ENCODE peak calls at places on chromosomes 13 and 19, in six cellular contexts. U is heart left ventricle, M is cardiac muscle cell, R is RWPE2, K is colonic mucosa, B is PC-9. A is an unnamed sample. For H3K4me1, the result is how much of the 10 kb centered on the place peaks cover.

GRCh38 chr13:105936816-105937215 is 598.6 kb downstream of the EFNB2 start:
- DNase-seq in U (no peak), M (no peak), R (no peak), K (no peak), B (no peak), A (no peak)

GRCh38 chr19:33301900-33302174 is 497 bp downstream of the CEBPA start:
- DNase-seq in U (no peak), M (peak), R (no peak), K (no peak), B (no peak), A (no peak)

GRCh38 chr19:38699027-38699346 is 45.3 kb downstream of the CAPN12 start:
- DNase-seq in U (no peak), M (no peak), R (no peak), K (no peak), B (no peak), A (no peak)

GRCh38 chr19:35266149-35266903 is 2.4 kb upstream of the USF2 start:
- DNase-seq in U (peak), M (no peak), R (peak), K (no peak), B (no peak), A (peak)

GRCh38 chr19:53808710-53809125 is 15.4 kb downstream of the NLRP12 start:
- DNase-seq in U (no peak), M (peak), R (no peak), K (no peak), B (peak), A (no peak)

GRCh38 chr19:30450101-30450500 is 77.9 kb downstream of the ZNF536 start:
- DNase-seq in U (no peak), M (peak), R (no peak), K (peak), B (no peak), A (peak)

GRCh38 chr19:30036154-30037129 is 94.4 kb downstream of the URI1 start:
- DNase-seq in U (no peak), M (no peak), R (no peak), K (no peak), B (no peak), A (no peak)

GRCh38 chr13:36436811-36437210 is 4.5 kb downstream of the CCNA1 start:
- DNase-seq in U (no peak), M (no peak), R (no peak), K (no peak), B (no peak), A (no peak)

GRCh38 chr13:100491164-100491847 is 97.3 kb downstream of the GGACT start:
- DNase-seq in U (no peak), M (no peak), R (no peak), K (no peak), B (no peak), A (peak)

GRCh38 chr13:110116072-110116487 is 190.9 kb downstream of the COL4A1 start:
- DNase-seq in U (peak), M (peak), R (peak), K (peak), B (no peak), A (peak)

GRCh38 chr13:99380921-99381645 is 73.9 kb upstream of the GPR183 start:
- DNase-seq in U (no peak), M (no peak), R (no peak), K (no peak), B (no peak), A (no peak)

GRCh38 chr19:1074512-1075283 is 7.7 kb downstream of the ARHGAP45 start:
- DNase-seq in U (peak), M (no peak), R (peak), K (peak), B (peak), A (peak)

GRCh38 chr13:111116830-111117229 is 1.7 kb downstream of the ARHGEF7 start:
- DNase-seq in U (no peak), M (no peak), R (no peak), K (no peak), B (no peak), A (no peak)

GRCh38 chr13:50989476-50989875 is 79.9 kb downstream of the RNASEH2B start:
- DNase-seq in U (peak), M (peak), R (no peak), K (no peak), B (no peak), A (no peak)

GRCh38 chr19:49491030-49491803 is 3.8 kb downstream of the RPL13A start:
- DNase-seq in U (no peak), M (no peak), R (no peak), K (no peak), B (no peak), A (no peak)

GRCh38 chr19:49488863-49489537 is 1.6 kb downstream of the RPL13A start:
- DNase-seq in U (no peak), M (no peak), R (no peak), K (no peak), B (no peak), A (no peak)

GRCh38 chr19:49488046-49488862 is 846 bp downstream of the RPL13A start:
- DNase-seq in U (no peak), M (no peak), R (no peak), K (no peak), B (no peak), A (no peak)

GRCh38 chr19:49490287-49491029 is 3.0 kb downstream of the RPL13A start:
- DNase-seq in U (no peak), M (no peak), R (no peak), K (no peak), B (no peak), A (no peak)

GRCh38 chr19:49489601-49490167 is 2.3 kb downstream of the RPL13A start:
- DNase-seq in U (no peak), M (no peak), R (no peak), K (no peak), B (no peak), A (no peak)
- TF ChIP-seq CTCF in U (no peak), M (no peak), R (peak), K (no peak), B (no peak), A (no peak)

GRCh38 chr19:16363852-16364230 is 39.2 kb downstream of the KLF2 start:
- DNase-seq in U (no peak), M (no peak), R (no peak), K (no peak), B (no peak), A (no peak)
- H3K4me1 ChIP-seq in U (under half), M (under half), R (under half), K (under half), B (under half), A (under half)

DNA sequence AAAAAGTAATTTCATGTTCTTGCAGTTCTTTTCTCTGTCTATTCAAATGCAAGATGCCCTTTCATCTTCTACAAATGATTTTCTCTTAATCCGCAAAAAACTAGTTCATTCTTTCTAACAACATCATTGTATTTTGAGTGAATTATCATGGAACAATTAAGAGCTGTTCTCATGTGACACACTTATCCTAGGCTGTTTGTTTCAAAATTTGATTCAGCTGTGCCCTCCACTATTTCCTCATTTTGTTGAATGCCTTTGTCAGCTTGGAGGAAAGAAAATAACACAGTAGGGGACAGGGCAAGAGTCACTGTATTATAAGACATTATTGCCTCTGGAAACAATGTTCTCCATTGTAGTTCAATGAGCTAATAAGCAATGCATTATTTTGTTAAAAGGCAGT is 396.9 kb downstream of the KCTD12 start:
- DNase-seq in U (no peak), M (no peak), R (no peak), K (no peak), B (no peak), A (no peak)
- TF ChIP-seq CTCF in U (no peak), M (no peak), R (no peak), K (no peak), B (no peak), A (no peak)

GRCh38 chr13:24627090-24627714 is 53.0 kb upstream of the ATP12A start:
- DNase-seq in U (no peak), M (peak), R (no peak), K (peak), B (peak), A (no peak)

GRCh38 chr13:24629320-24629719 is 50.9 kb upstream of the ATP12A start:
- DNase-seq in U (no peak), M (no peak), R (no peak), K (no peak), B (no peak), A (no peak)

GRCh38 chr13:24626449-24626848 is 53.8 kb upstream of the ATP12A start:
- DNase-seq in U (no peak), M (no peak), R (no peak), K (peak), B (no peak), A (no peak)

GRCh38 chr13:24625870-24626419 is 54.3 kb upstream of the ATP12A start:
- DNase-seq in U (no peak), M (no peak), R (no peak), K (peak), B (no peak), A (no peak)

GRCh38 chr13:24627864-24628418 is 52.3 kb upstream of the ATP12A start:
- DNase-seq in U (no peak), M (no peak), R (no peak), K (peak), B (no peak), A (no peak)
- H3K4me1 ChIP-seq in U (under half), M (under half), R (under half), K (under half), B (under half), A (under half)

GRCh38 chr13:52399708-52400107 is 6.3 kb downstream of the THSD1 start:
- DNase-seq in U (no peak), M (no peak), R (no peak), K (no peak), B (no peak), A (no peak)
- TF ChIP-seq CTCF in U (peak), M (peak), R (peak), K (no peak), B (no peak), A (no peak)

DNA sequence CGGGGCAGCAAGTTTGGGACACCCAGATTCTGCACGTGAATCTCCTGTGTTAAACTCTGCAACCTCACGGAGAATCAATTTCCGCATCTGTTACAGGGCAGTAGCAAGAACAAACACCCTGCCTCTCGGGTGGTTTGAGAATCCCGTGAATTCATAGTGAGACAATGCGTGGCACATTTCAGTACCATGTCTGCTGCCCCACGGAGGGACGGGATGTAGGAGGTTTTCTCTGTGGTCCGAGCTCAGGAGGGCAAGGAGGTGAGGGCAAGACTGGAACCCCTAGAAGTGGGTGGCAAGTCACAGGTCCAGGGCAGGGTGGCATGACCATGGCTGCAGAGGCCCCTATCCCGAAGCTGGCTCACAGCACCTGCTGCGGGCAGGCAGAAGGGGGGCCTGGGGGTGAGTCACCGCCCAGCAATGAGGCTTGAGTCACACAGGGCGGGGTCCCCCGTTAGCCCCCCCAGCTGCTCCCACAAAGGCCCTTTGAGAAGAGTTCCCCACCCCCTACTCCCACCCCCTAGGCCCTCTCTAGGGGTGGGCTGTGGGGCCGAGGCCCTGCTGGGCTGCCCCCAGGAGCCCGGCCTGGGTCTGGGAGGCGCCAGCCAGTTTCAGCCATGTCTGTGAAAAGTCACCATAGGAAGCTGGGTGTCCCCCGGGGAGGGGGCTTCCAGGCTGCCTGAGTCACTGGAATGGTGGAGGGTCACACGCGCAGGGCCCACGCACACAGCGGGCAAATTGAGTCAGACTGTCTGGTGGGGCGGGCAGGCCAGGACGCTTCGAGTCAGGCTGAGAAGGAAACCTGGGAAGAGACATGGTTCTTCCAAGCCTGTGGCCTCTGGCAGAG is 25.8 kb upstream of the NANOS3 start:
- DNase-seq in U (peak), M (no peak), R (peak), K (peak), B (peak), A (peak)
- H3K4me1 ChIP-seq in U (under half), M (under half), R (under half), K (under half), B (half or more), A (under half)

GRCh38 chr19:4662812-4663211 is 7.3 kb downstream of the MYDGF start:
- DNase-seq in U (no peak), M (no peak), R (no peak), K (no peak), B (no peak), A (no peak)

GRCh38 chr19:4662020-4662695 is 8.0 kb downstream of the MYDGF start:
- DNase-seq in U (no peak), M (no peak), R (no peak), K (no peak), B (no peak), A (no peak)

GRCh38 chr19:4657835-4658234 is 12.3 kb downstream of the MYDGF start:
- DNase-seq in U (no peak), M (no peak), R (no peak), K (no peak), B (no peak), A (no peak)

GRCh38 chr19:4660993-4661392 is 9.1 kb downstream of the MYDGF start:
- DNase-seq in U (no peak), M (no peak), R (no peak), K (no peak), B (no peak), A (no peak)

GRCh38 chr19:4660181-4660791 is 9.9 kb downstream of the MYDGF start:
- DNase-seq in U (no peak), M (peak), R (no peak), K (peak), B (peak), A (no peak)
- TF ChIP-seq CTCF in U (peak), M (peak), R (peak), K (no peak), B (no peak), A (peak)

A was measured in adrenal gland.